ENCODE peak calls at places on chromosomes 6 and 20, in five cellular contexts. M is mesothelial cell of epicardium, I is AG04450, K is GDM1, G is mammary epithelial cell. B is an unnamed sample.

GRCh38 chr6:10520468-10520867 is 683 bp upstream of the GCNT2 start:
- DNase-seq in K (no peak), G (no peak), I (no peak), M (no peak), B (peak)

GRCh38 chr6:113825776-113826175 is 31.4 kb upstream of the MARCKS start:
- DNase-seq in M (no peak), K (no peak), I (no peak), G (no peak), B (no peak)

GRCh38 chr20:37341632-37342031 is 4.3 kb upstream of the SRC start:
- DNase-seq in M (no peak), G (no peak), K (no peak), I (no peak), B (no peak)

GRCh38 chr20:34232494-34233087 is 8.6 kb upstream of the ASIP start:
- DNase-seq in G (no peak), M (no peak), K (no peak), I (no peak), B (no peak)

GRCh38 chr6:111663692-111664564 is 58.2 kb upstream of the TRAF3IP2 start:
- DNase-seq in G (no peak), M (peak), I (no peak), K (no peak), B (peak)

GRCh38 chr20:7240490-7240889 is 473.0 kb downstream of the BMP2 start:
- DNase-seq in M (no peak), I (no peak), G (no peak), K (no peak), B (no peak)

GRCh38 chr6:42441661-42442081 is 10.1 kb downstream of the TRERF1 start:
- DNase-seq in I (no peak), M (no peak), K (no peak), G (no peak), B (no peak)

GRCh38 chr20:36549942-36550796 is 8.8 kb downstream of the MYL9 start:
- DNase-seq in M (no peak), G (no peak), K (no peak), I (no peak), B (no peak)

GRCh38 chr6:125961117-125961516 is 4.5 kb downstream of the HINT3 start:
- DNase-seq in G (no peak), M (no peak), K (no peak), I (no peak), B (no peak)

GRCh38 chr20:408843-409696 is 971 bp downstream of the RBCK1 start:
- DNase-seq in M (no peak), K (no peak), I (no peak), G (no peak), B (no peak)

GRCh38 chr20:38450412-38450975 is 15.4 kb upstream of the SNHG17 start:
- DNase-seq in I (no peak), K (no peak), M (no peak), G (no peak), B (peak)

GRCh38 chr6:20879121-20879520 is 344.9 kb downstream of the CDKAL1 start:
- DNase-seq in K (no peak), M (no peak), G (no peak), I (no peak), B (no peak)

GRCh38 chr6:30748851-30749540 is 4.6 kb upstream of the IER3 start:
- DNase-seq in I (no peak), K (no peak), M (no peak), G (peak), B (no peak)

GRCh38 chr6:37209461-37210205 is 39.7 kb downstream of the PIM1 start:
- DNase-seq in I (no peak), M (no peak), K (no peak), G (no peak), B (no peak)

B was measured in HCEC 1CT.